ENCODE peak calls at places on chromosomes 13 and 19, in five cellular contexts. E is mammary epithelial cell, U is GM23338, Y is PC-3, M is keratinocyte. G is an unnamed sample.

GRCh38 chr13:28548872-28549271 is 53.9 kb upstream of the FLT1 start:
- DNase-seq in M (no peak), E (no peak), Y (no peak), U (peak), G (no peak)

GRCh38 chr19:47531640-47532387 is 17.0 kb upstream of the NAPA start:
- DNase-seq in E (no peak), M (no peak), Y (no peak), U (no peak), G (no peak)

GRCh38 chr13:103349664-103350063 is 283.4 kb upstream of the SLC10A2 start:
- DNase-seq in E (no peak), M (no peak), U (no peak), Y (no peak), G (no peak)

GRCh38 chr19:48308695-48309586 is 16.4 kb upstream of the EMP3 start:
- DNase-seq in Y (no peak), E (no peak), M (no peak), U (peak), G (no peak)

GRCh38 chr13:22482496-22483000 is 698.2 kb upstream of the SGCG start:
- DNase-seq in E (no peak), M (no peak), Y (no peak), U (no peak), G (no peak)

GRCh38 chr19:8451885-8452284 is 7.1 kb downstream of the HNRNPM start:
- DNase-seq in M (peak), E (peak), Y (peak), U (no peak), G (peak)

GRCh38 chr19:11444059-11444458 is 8.6 kb downstream of the PRKCSH start:
- DNase-seq in U (no peak), M (no peak), E (peak), Y (no peak), G (no peak)

GRCh38 chr19:46776927-46777911 is 11.2 kb downstream of the SLC1A5 start:
- DNase-seq in M (no peak), E (no peak), U (peak), Y (no peak), G (peak)

GRCh38 chr19:30919737-30920136 is 429.5 kb downstream of the TSHZ3 start:
- DNase-seq in E (no peak), M (no peak), U (no peak), Y (no peak), G (no peak)

GRCh38 chr13:80189889-80190597 is 150.9 kb downstream of the SPRY2 start:
- DNase-seq in M (no peak), U (no peak), Y (peak), E (no peak), G (no peak)

GRCh38 chr13:48066310-48066989 is 28.5 kb downstream of the MED4 start:
- DNase-seq in U (no peak), M (peak), Y (no peak), E (peak), G (peak)

GRCh38 chr19:4054471-4055208 is 12.1 kb downstream of the ZBTB7A start:
- DNase-seq in U (peak), E (no peak), M (no peak), Y (no peak), G (peak)

GRCh38 chr13:30159446-30159839 is 147.9 kb downstream of the KATNAL1 start:
- DNase-seq in Y (peak), M (no peak), E (peak), U (no peak), G (peak)

GRCh38 chr19:14305706-14306105 is 75.5 kb upstream of the ADGRE5 start:
- DNase-seq in E (no peak), M (no peak), Y (no peak), U (peak), G (no peak)

GRCh38 chr19:43489979-43490599 is 14.5 kb downstream of the PHLDB3 start:
- DNase-seq in Y (no peak), U (no peak), M (no peak), E (no peak), G (no peak)

GRCh38 chr13:84439108-84439507 is 556.8 kb upstream of the SLITRK1 start:
- DNase-seq in E (peak), U (no peak), M (peak), Y (no peak), G (peak)

GRCh38 chr19:7689165-7689564 is 8.5 kb downstream of the TRAPPC5 start:
- DNase-seq in Y (no peak), M (no peak), E (no peak), U (peak), G (no peak)

GRCh38 chr13:34025746-34026145 is 207.8 kb downstream of the RFC3 start:
- DNase-seq in Y (peak), U (no peak), M (no peak), E (peak), G (peak)

GRCh38 chr13:23743269-23743668 is 145.9 kb downstream of the MIPEP start:
- DNase-seq in U (no peak), E (peak), M (peak), Y (peak), G (no peak)

GRCh38 chr13:93752506-93752905 is 525.9 kb downstream of the GPC6 start:
- DNase-seq in M (no peak), E (no peak), Y (no peak), U (no peak), G (peak)

GRCh38 chr19:29662278-29662603 is 3.0 kb upstream of the PLEKHF1 start:
- DNase-seq in Y (no peak), U (no peak), E (no peak), M (no peak), G (no peak)
- H2AFZ ChIP-seq in Y (peak), U (no peak), E (peak), M (no peak), G (peak)

GRCh38 chr19:919157-920050 is 2.3 kb downstream of the KISS1R start:
- DNase-seq in E (peak), U (peak), Y (peak), M (no peak), G (no peak)

GRCh38 chr19:917323-918151 is at the start of gene KISS1R:
- DNase-seq in M (no peak), Y (peak), E (no peak), U (peak), G (peak)

GRCh38 chr19:920051-920857 is 3.1 kb downstream of the KISS1R start:
- DNase-seq in M (no peak), U (peak), Y (peak), E (peak), G (peak)

GRCh38 chr19:918152-918437 is 962 bp downstream of the KISS1R start:
- DNase-seq in M (no peak), U (no peak), Y (no peak), E (no peak), G (no peak)

GRCh38 chr19:918481-919156 is 1.5 kb downstream of the KISS1R start:
- DNase-seq in U (peak), E (no peak), Y (peak), M (no peak), G (no peak)
- TF ChIP-seq EZH2 in U (no peak), E (no peak), Y (no peak), M (no peak), G (no peak)

GRCh38 chr19:18117692-18118378 is 20.3 kb downstream of the MAST3 start:
- DNase-seq in Y (peak), U (peak), M (no peak), E (peak), G (peak)

GRCh38 chr19:18118420-18119242 is 21.1 kb downstream of the MAST3 start:
- DNase-seq in U (no peak), Y (no peak), E (no peak), M (no peak), G (peak)

GRCh38 chr19:18120127-18120526 is 22.5 kb downstream of the MAST3 start:
- DNase-seq in E (no peak), Y (no peak), U (no peak), M (no peak), G (no peak)

GRCh38 chr19:18119243-18120105 is 21.9 kb downstream of the MAST3 start:
- DNase-seq in E (peak), M (no peak), U (peak), Y (no peak), G (no peak)

DNA sequence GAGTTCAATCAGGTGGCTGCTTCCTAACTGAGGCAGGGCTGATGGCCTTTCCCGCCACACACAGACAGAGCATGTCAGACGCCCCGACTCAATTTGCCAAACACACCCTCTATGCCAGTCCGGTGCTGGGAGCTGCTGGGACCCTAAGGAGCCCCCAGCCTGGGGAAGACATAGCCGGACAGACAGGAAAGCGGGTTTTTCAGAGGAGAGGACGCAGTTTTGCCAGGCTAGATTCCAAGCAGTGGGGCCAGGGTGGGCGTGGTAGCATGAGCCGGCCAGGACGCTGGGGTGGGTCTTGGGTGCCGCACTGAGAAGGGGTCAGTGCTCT is 19.8 kb downstream of the MAST3 start:
- DNase-seq in M (no peak), Y (no peak), U (no peak), E (no peak), G (no peak)
- H2AFZ ChIP-seq in M (peak), Y (peak), U (peak), E (peak), G (peak)

GRCh38 chr19:475360-475759 is 14.5 kb upstream of the SHC2 start:
- DNase-seq in Y (no peak), E (no peak), M (no peak), U (no peak), G (no peak)
- TF ChIP-seq EZH2 in Y (no peak), E (no peak), M (no peak), U (no peak), G (no peak)

GRCh38 chr19:37718357-37718756 is 1.2 kb downstream of the ZNF607 start:
- DNase-seq in E (peak), Y (no peak), M (no peak), U (peak), G (no peak)
- H2AFZ ChIP-seq in E (peak), Y (peak), M (peak), U (no peak), G (peak)